ENCODE peak calls at places on chromosome 22, in five cellular contexts. W is DMS153, C is T-cell, A is hypothalamus, M is progenitor cell of endocrine pancreas. B is an unnamed sample.

GRCh38 chr22:46288846-46289243 is 7.8 kb upstream of the GTSE1 start:
- DNase-seq in W (no peak), A (no peak), M (no peak), C (no peak), B (no peak)

GRCh38 chr22:46090631-46091201 is 59.6 kb upstream of the PPARA start:
- DNase-seq in W (no peak), C (no peak), M (no peak), A (no peak), B (no peak)

GRCh38 chr22:47601666-47602065 is 839.2 kb downstream of the TBC1D22A start:
- DNase-seq in M (no peak), C (no peak), A (no peak), W (no peak), B (no peak)

GRCh38 chr22:17157714-17158113 is 1.4 kb downstream of the HDHD5 start:
- DNase-seq in C (no peak), A (no peak), M (no peak), W (no peak), B (no peak)

GRCh38 chr22:48711669-48712068 is 1116.0 kb downstream of the BRD1 start:
- DNase-seq in C (no peak), M (no peak), W (no peak), A (no peak), B (no peak)

GRCh38 chr22:45762545-45763235 is 91.1 kb downstream of the ATXN10 start:
- DNase-seq in M (no peak), C (no peak), W (no peak), A (no peak), B (no peak)

GRCh38 chr22:30260682-30261081 is 6.0 kb downstream of the OSM start:
- DNase-seq in M (no peak), A (no peak), W (no peak), C (no peak), B (no peak)

GRCh38 chr22:40620464-40621046 is 16.0 kb downstream of the MRTFA start:
- DNase-seq in M (no peak), A (no peak), C (no peak), W (no peak), B (no peak)

GRCh38 chr22:30005213-30005857 is 74.9 kb upstream of the HORMAD2 start:
- DNase-seq in W (peak), C (peak), M (peak), A (peak), B (peak)

GRCh38 chr22:30325065-30325720 is 1.5 kb downstream of the TBC1D10A start:
- DNase-seq in C (no peak), W (no peak), M (no peak), A (no peak), B (no peak)

GRCh38 chr22:48151641-48152040 is 1389.2 kb downstream of the TBC1D22A start:
- DNase-seq in M (no peak), W (no peak), C (no peak), A (no peak), B (no peak)

GRCh38 chr22:46890819-46891218 is 128.4 kb downstream of the TBC1D22A start:
- DNase-seq in W (no peak), A (no peak), M (no peak), C (no peak), B (no peak)

GRCh38 chr22:44595841-44596341 is 97.9 kb upstream of the RTL6 start:
- DNase-seq in W (no peak), M (no peak), A (no peak), C (no peak), B (no peak)

B was measured in stimulated activated naive CD4-positive, alpha-beta T cell.